ENCODE peak calls at places on chromosomes 13 and 19, in nine cellular contexts. E, N, X, Y, D, V, C, L and O are unnamed samples. For H3K9me3, the result is how much of the 10 kb centered on the place peaks cover.

GRCh38 chr13:44084146-44084545 is 204.4 kb downstream of the LACC1 start:
- DNase-seq in L (no peak), C (no peak), E (no peak), D (no peak), Y (no peak), N (no peak), V (no peak), X (no peak), O (no peak)

GRCh38 chr19:1161716-1162115 is 12.4 kb downstream of the SBNO2 start:
- DNase-seq in N (no peak), V (peak), L (no peak), X (peak), C (no peak), D (peak), E (no peak), Y (no peak), O (no peak)

GRCh38 chr13:36834299-36834698 is 15.3 kb downstream of the RFXAP start:
- DNase-seq in X (peak), N (no peak), Y (no peak), C (no peak), D (no peak), V (no peak), L (no peak), E (no peak), O (no peak)

GRCh38 chr13:98214707-98215106 is 37.6 kb upstream of the RNF113B start:
- DNase-seq in X (no peak), Y (no peak), D (no peak), C (no peak), N (peak), E (no peak), L (no peak), V (no peak), O (no peak)

GRCh38 chr19:989381-990081 is 5.4 kb downstream of the WDR18 start:
- DNase-seq in V (no peak), L (no peak), D (no peak), N (no peak), Y (peak), E (no peak), C (no peak), X (no peak), O (no peak)

GRCh38 chr19:6100284-6100915 is 9.9 kb downstream of the RFX2 start:
- DNase-seq in X (no peak), D (peak), C (no peak), V (peak), N (no peak), Y (no peak), L (no peak), E (no peak), O (no peak)

GRCh38 chr13:33138441-33138840 is 122.2 kb downstream of the KL start:
- DNase-seq in X (no peak), C (no peak), D (no peak), V (no peak), E (no peak), L (no peak), N (no peak), Y (no peak), O (no peak)

GRCh38 chr13:91491980-91492379 is 93.6 kb downstream of the GPC5 start:
- DNase-seq in D (no peak), C (no peak), N (no peak), X (no peak), V (no peak), Y (no peak), L (no peak), E (no peak), O (no peak)

GRCh38 chr19:4971424-4971793 is 2.5 kb downstream of the KDM4B start:
- DNase-seq in L (no peak), D (no peak), N (no peak), Y (peak), X (no peak), E (no peak), V (no peak), C (no peak), O (no peak)

GRCh38 chr19:32373614-32374295 is 28.3 kb downstream of the ZNF507 start:
- DNase-seq in L (peak), V (no peak), D (no peak), Y (no peak), N (peak), E (no peak), C (no peak), X (peak), O (peak)

GRCh38 chr13:110431851-110432294 is 124.8 kb downstream of the COL4A2 start:
- DNase-seq in D (no peak), L (no peak), N (no peak), X (no peak), Y (no peak), E (no peak), C (peak), V (no peak), O (no peak)

GRCh38 chr13:92494915-92495314 is 731.7 kb upstream of the GPC6 start:
- DNase-seq in E (no peak), N (no peak), D (no peak), Y (no peak), X (no peak), C (no peak), L (no peak), V (no peak), O (no peak)

GRCh38 chr13:100694722-100695644 is 20.4 kb upstream of the TMTC4 start:
- DNase-seq in L (no peak), V (no peak), Y (peak), C (no peak), N (peak), X (peak), D (no peak), E (no peak), O (no peak)

GRCh38 chr13:103277959-103278673 is 211.9 kb upstream of the SLC10A2 start:
- DNase-seq in D (no peak), Y (no peak), N (no peak), E (no peak), L (no peak), X (no peak), C (no peak), V (no peak), O (no peak)
- TF ChIP-seq CTCF in D (no peak), Y (no peak), N (no peak), E (no peak), L (no peak), X (no peak), C (no peak), V (no peak), O (no peak)

GRCh38 chr19:52613299-52613906 is 24.8 kb downstream of the ZNF83 start:
- DNase-seq in E (no peak), V (no peak), C (no peak), N (no peak), X (no peak), Y (no peak), D (no peak), L (no peak), O (no peak)
- H3K9me3 ChIP-seq in E (under half), V (under half), C (under half), N (under half), X (under half), Y (half or more), D (under half), L (under half), O (half or more)

DNA sequence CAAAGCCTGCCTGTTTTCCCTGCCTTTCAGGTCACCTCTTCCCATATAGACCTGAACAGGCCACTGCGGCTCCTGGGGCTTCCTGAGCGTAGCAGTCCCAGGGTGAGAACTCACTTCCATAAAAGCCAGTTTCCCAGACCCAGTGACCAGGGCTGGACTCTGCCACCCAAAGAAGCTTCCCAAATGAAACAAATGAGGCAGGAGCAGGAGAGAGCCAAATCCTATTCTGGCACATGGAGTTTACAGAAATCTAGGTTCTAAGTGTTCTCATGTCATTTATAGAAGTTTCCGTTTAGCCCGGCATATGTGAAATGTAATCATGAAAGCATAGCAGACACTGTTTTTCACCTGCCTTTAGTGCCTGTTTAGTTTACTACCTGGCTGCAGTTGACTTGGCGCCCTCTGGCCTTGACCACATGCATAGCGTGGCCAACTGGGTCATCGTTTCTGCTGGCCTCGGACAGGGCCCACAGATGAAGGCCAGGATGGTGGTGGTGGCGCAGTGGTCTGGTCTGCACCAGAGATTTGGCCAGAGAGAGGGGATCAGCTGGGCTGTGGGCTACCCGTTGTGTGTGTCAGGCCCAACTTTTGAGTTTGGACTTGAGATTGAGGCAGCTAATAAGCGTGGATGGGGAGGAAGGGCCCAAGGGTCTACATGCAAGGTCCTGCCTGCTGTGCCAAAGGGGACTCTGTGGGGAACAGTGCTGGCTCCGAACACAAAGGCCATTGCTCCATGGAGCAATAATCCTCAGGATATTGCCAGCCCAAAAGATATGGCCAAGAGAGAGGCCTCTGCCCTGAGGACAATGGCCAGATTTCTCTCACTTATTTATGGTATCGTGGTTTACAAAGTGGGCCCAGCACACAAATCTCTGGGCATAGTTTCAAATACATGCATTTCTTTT is 43.3 kb downstream of the NFIX start:
- DNase-seq in E (no peak), Y (peak), X (no peak), C (no peak), D (no peak), N (no peak), L (no peak), V (no peak), O (no peak)
- TF ChIP-seq CTCF in E (no peak), Y (peak), X (no peak), C (no peak), D (peak), N (no peak), L (no peak), V (no peak), O (no peak)

DNA sequence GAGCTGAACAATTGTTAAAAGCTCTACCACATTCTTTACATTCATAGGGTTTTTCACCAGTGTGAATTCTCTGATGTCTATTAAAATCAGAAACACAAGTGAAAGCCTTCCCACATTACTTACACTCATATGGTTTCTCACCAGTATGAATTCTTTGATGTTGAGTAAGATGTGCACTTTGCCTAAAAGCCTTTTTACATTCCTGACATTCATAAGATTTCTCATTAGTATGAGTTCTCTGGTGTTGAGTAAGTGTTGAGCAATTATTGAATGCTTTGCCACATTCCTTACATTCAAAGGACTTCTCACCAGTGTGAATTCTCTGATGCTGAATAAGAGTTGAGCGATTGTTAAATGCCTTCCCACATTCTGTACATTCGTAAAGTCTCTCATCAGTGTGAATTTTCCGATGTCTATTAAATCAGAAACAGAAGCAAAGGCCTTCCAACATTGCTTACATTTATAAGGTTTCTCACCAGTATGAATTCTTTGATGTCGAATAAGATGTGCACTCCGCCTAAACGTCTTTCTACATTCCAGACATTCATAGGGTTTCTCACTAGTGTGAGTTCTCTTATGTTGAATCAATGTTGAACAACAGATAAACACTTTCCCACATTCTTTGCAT is 14.2 kb upstream of the ZFP30 start:
- DNase-seq in N (no peak), C (no peak), X (no peak), Y (no peak), V (no peak), E (no peak), D (no peak), L (no peak), O (no peak)
- H3K9me3 ChIP-seq in N (under half), C (half or more), X (under half), Y (half or more), V (half or more), E (half or more), D (half or more), L (half or more), O (under half)

GRCh38 chr13:28817204-28817603 is 2.9 kb upstream of the MTUS2 start:
- DNase-seq in D (no peak), L (no peak), Y (peak), V (no peak), E (no peak), N (no peak), C (no peak), X (no peak), O (no peak)
- TF ChIP-seq CTCF in D (no peak), L (no peak), Y (peak), V (no peak), E (no peak), N (no peak), C (no peak), X (no peak), O (no peak)

GRCh38 chr19:46043519-46043918 is 2.7 kb upstream of the IGFL4 start:
- DNase-seq in X (no peak), V (no peak), D (no peak), L (no peak), Y (no peak), E (no peak), C (no peak), N (no peak), O (no peak)
- H3K9me3 ChIP-seq in X (under half), V (under half), D (under half), L (under half), Y (under half), E (under half), C (under half), N (under half), O (under half)

DNA sequence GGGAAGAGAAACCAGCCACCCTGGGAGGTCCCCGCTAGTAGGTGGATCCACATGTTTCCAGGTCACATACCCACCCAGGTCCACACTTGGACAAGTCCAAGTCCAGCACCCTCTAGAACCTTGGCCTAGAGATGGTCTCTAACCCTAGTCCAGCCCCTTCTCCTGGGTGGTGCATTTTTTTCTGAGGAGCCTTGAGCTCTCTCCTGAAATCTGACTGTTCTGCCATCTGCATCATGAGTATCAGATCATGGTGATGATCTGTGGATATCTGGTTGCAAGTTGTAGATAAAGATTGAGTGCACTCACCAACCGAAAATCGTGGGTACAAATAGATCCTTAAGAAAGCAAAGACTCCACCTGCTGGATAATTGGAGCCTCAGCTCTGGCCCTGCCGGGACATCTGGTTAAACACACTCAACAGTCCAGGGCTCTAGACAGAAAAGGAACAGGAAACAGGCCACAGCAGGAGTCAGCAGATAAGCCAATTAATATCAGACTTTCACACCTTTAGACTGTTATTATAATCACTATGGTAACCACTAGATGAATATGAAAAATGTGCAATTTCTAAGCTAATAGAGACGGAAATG is 41.1 kb downstream of the GPR12 start:
- DNase-seq in X (peak), C (no peak), E (no peak), Y (no peak), N (no peak), D (no peak), L (no peak), V (no peak), O (no peak)
- TF ChIP-seq CTCF in X (peak), C (peak), E (no peak), Y (peak), N (no peak), D (no peak), L (no peak), V (no peak), O (peak)

GRCh38 chr19:51256053-51256682 is 5.3 kb downstream of the SIGLECL1 start:
- DNase-seq in D (no peak), V (no peak), N (no peak), L (no peak), Y (peak), E (no peak), C (no peak), X (no peak), O (no peak)

GRCh38 chr19:51258761-51259160 is 7.9 kb downstream of the SIGLECL1 start:
- DNase-seq in C (no peak), L (no peak), V (no peak), Y (peak), X (no peak), N (no peak), E (no peak), D (no peak), O (no peak)

GRCh38 chr19:51259348-51260245 is 8.7 kb downstream of the SIGLECL1 start:
- DNase-seq in L (no peak), N (peak), V (no peak), X (peak), Y (peak), D (no peak), E (no peak), C (peak), O (no peak)

GRCh38 chr19:51257471-51257870 is 6.6 kb downstream of the SIGLECL1 start:
- DNase-seq in V (no peak), Y (peak), N (no peak), X (no peak), E (no peak), C (no peak), D (no peak), L (no peak), O (no peak)

GRCh38 chr19:51258165-51258564 is 7.3 kb downstream of the SIGLECL1 start:
- DNase-seq in C (no peak), L (no peak), N (no peak), V (no peak), D (no peak), E (no peak), X (no peak), Y (peak), O (no peak)
- H3K9me3 ChIP-seq in C (under half), L (under half), N (under half), V (under half), D (under half), E (under half), X (under half), Y (under half), O (under half)